ENCODE peak calls at places on chromosomes 5 and 9, in nine cellular contexts. C, V, K, W, N, Q, S, X and I are unnamed samples.

GRCh38 chr9:98191210-98191609 is 1.2 kb downstream of the CORO2A start:
- DNase-seq in C (no peak), V (no peak), K (no peak), W (no peak), N (no peak), Q (no peak), S (no peak), X (no peak), I (no peak)

GRCh38 chr9:129383415-129384088 is 205.5 kb upstream of the IER5L start:
- DNase-seq in C (no peak), V (no peak), K (peak), W (peak), N (peak), Q (peak), S (peak), X (peak), I (peak)

GRCh38 chr5:32223972-32224608 is 50.0 kb upstream of the GOLPH3 start:
- DNase-seq in C (no peak), V (peak), K (peak), W (no peak), N (peak), Q (peak), S (no peak), X (peak), I (peak)

GRCh38 chr5:124869481-124870033 is 123.1 kb upstream of the ZNF608 start:
- DNase-seq in C (peak), V (no peak), K (no peak), W (no peak), N (no peak), Q (no peak), S (no peak), X (no peak), I (no peak)

GRCh38 chr9:136419092-136419420 is 8.6 kb downstream of the PMPCA start:
- DNase-seq in C (no peak), V (no peak), K (no peak), W (no peak), N (no peak), Q (no peak), S (no peak), X (no peak), I (no peak)

GRCh38 chr9:137217276-137218211 is 4.5 kb downstream of the RNF208 start:
- DNase-seq in C (no peak), V (peak), K (peak), W (no peak), N (peak), Q (peak), S (no peak), X (peak), I (peak)

GRCh38 chr9:129887210-129888084 is 52.2 kb downstream of the USP20 start:
- DNase-seq in C (no peak), V (no peak), K (no peak), W (peak), N (no peak), Q (peak), S (peak), X (no peak), I (no peak)

GRCh38 chr9:27261517-27262211 is 35.3 kb downstream of the EQTN start:
- DNase-seq in C (no peak), V (no peak), K (no peak), W (no peak), N (peak), Q (peak), S (no peak), X (no peak), I (no peak)

GRCh38 chr5:76500633-76501393 is 97.7 kb downstream of the IQGAP2 start:
- DNase-seq in C (no peak), V (no peak), K (no peak), W (no peak), N (no peak), Q (no peak), S (no peak), X (no peak), I (no peak)

GRCh38 chr5:80408976-80409926 is 1.4 kb downstream of the ZFYVE16 start:
- DNase-seq in C (peak), V (no peak), K (peak), W (no peak), N (no peak), Q (peak), S (no peak), X (no peak), I (peak)

GRCh38 chr9:5938449-5938848 is 47.8 kb downstream of the MLANA start:
- DNase-seq in C (no peak), V (no peak), K (no peak), W (no peak), N (no peak), Q (no peak), S (no peak), X (no peak), I (no peak)

GRCh38 chr5:79956173-79956670 is 34.8 kb downstream of the MTX3 start:
- DNase-seq in C (no peak), V (peak), K (no peak), W (no peak), N (peak), Q (peak), S (no peak), X (no peak), I (no peak)

GRCh38 chr5:67182406-67182805 is 14.2 kb downstream of the CD180 start:
- DNase-seq in C (no peak), V (no peak), K (peak), W (no peak), N (no peak), Q (peak), S (no peak), X (peak), I (peak)

GRCh38 chr9:138022756-138023393 is 145.3 kb downstream of the CACNA1B start:
- DNase-seq in C (no peak), V (no peak), K (peak), W (no peak), N (no peak), Q (no peak), S (no peak), X (peak), I (peak)

GRCh38 chr9:115022760-115023434 is 92.5 kb upstream of the TNFSF8 start:
- DNase-seq in C (no peak), V (no peak), K (no peak), W (no peak), N (peak), Q (peak), S (no peak), X (no peak), I (no peak)

GRCh38 chr9:134601764-134602163 is 39.8 kb upstream of the COL5A1 start:
- DNase-seq in C (no peak), V (no peak), K (no peak), W (no peak), N (no peak), Q (peak), S (no peak), X (no peak), I (no peak)

GRCh38 chr9:108080285-108080684 is 590.7 kb upstream of the KLF4 start:
- DNase-seq in C (no peak), V (no peak), K (no peak), W (no peak), N (no peak), Q (no peak), S (no peak), X (no peak), I (no peak)

GRCh38 chr5:78137290-78137689 is 157.2 kb downstream of the AP3B1 start:
- DNase-seq in C (no peak), V (no peak), K (no peak), W (no peak), N (no peak), Q (no peak), S (no peak), X (no peak), I (no peak)

GRCh38 chr9:111966851-111967250 is 70.2 kb downstream of the UGCG start:
- DNase-seq in C (no peak), V (no peak), K (no peak), W (no peak), N (no peak), Q (peak), S (no peak), X (peak), I (no peak)

GRCh38 chr5:18720002-18720401 is 1085.7 kb downstream of the TAF11L14 start:
- DNase-seq in C (no peak), V (no peak), K (no peak), W (no peak), N (no peak), Q (no peak), S (no peak), X (no peak), I (no peak)

GRCh38 chr5:14452685-14453084 is 128.9 kb upstream of the OTULINL start:
- DNase-seq in C (no peak), V (no peak), K (no peak), W (no peak), N (no peak), Q (peak), S (no peak), X (no peak), I (no peak)

GRCh38 chr9:69104830-69105527 is 69.1 kb upstream of the TJP2 start:
- DNase-seq in C (no peak), V (peak), K (peak), W (no peak), N (peak), Q (no peak), S (peak), X (peak), I (no peak)

GRCh38 chr5:73205309-73205708 is 32.3 kb downstream of the TMEM174 start:
- DNase-seq in C (no peak), V (no peak), K (no peak), W (no peak), N (no peak), Q (no peak), S (no peak), X (no peak), I (no peak)

GRCh38 chr9:4258321-4259093 is 41.4 kb downstream of the GLIS3 start:
- DNase-seq in C (no peak), V (no peak), K (no peak), W (no peak), N (peak), Q (peak), S (no peak), X (no peak), I (no peak)

GRCh38 chr9:128098017-128098935 is 29.3 kb downstream of the PTGES2 start:
- DNase-seq in C (peak), V (peak), K (peak), W (no peak), N (peak), Q (peak), S (no peak), X (peak), I (peak)

GRCh38 chr9:86281577-86282076 is 711 bp downstream of the ISCA1 start:
- DNase-seq in C (no peak), V (no peak), K (peak), W (no peak), N (peak), Q (peak), S (no peak), X (peak), I (peak)

GRCh38 chr5:173314166-173314952 is 13.9 kb downstream of the STC2 start:
- DNase-seq in C (no peak), V (no peak), K (no peak), W (no peak), N (no peak), Q (peak), S (no peak), X (no peak), I (no peak)

GRCh38 chr5:6937675-6938074 is 224.4 kb downstream of the TENT4A start:
- DNase-seq in C (no peak), V (no peak), K (no peak), W (no peak), N (no peak), Q (no peak), S (no peak), X (no peak), I (no peak)

GRCh38 chr5:79255786-79256557 is 20.0 kb downstream of the JMY start:
- DNase-seq in C (peak), V (peak), K (peak), W (no peak), N (peak), Q (peak), S (no peak), X (peak), I (peak)

DNA sequence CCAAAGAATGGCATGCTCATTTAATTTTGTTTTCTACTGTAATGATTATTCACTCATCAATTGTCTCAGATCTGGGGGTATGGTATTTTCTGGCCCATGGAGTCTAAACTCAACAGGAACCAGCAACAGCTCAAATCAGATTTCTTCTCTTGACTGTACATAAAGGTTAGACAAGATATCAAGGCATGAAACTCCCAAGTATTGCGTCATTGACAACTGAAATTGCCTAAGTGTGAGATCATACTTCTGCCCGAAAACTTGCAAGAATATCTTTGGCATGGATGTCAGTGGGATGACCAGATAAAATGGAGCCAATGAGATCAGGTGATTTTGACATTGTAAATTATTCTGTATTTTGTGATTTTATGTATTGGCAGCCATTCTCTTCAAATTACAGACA is 141.7 kb upstream of the STK32A start:
- DNase-seq in C (no peak), V (no peak), K (no peak), W (no peak), N (no peak), Q (peak), S (no peak), X (peak), I (no peak)
- TF ChIP-seq EZH2phosphoT487 in C (no peak), V (no peak), K (no peak), W (no peak), N (no peak), Q (no peak), S (no peak), X (no peak), I (no peak)

DNA sequence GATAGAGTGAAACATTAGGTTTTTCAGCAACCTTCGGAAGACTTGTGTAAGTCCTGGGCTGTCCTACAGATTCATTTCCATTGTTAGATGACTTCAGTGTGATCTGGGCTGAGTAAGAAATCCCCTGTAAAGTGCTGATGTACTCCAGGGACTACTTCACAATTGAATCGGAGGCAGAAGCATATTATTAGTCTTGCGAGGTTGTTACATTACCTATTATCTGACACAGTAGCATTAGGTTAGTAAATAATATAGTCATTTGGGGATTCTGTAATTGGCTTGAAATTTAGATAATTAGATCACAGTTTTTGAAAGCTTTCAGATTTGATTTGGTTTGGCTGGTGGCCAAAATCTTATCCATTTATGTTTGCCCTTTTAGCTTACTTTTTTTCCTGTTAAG is 62.4 kb downstream of the DMRT1 start:
- DNase-seq in C (no peak), V (no peak), K (no peak), W (no peak), N (no peak), Q (no peak), S (no peak), X (no peak), I (no peak)
- TF ChIP-seq EZH2phosphoT487 in C (no peak), V (no peak), K (no peak), W (no peak), N (no peak), Q (no peak), S (no peak), X (no peak), I (no peak)

DNA sequence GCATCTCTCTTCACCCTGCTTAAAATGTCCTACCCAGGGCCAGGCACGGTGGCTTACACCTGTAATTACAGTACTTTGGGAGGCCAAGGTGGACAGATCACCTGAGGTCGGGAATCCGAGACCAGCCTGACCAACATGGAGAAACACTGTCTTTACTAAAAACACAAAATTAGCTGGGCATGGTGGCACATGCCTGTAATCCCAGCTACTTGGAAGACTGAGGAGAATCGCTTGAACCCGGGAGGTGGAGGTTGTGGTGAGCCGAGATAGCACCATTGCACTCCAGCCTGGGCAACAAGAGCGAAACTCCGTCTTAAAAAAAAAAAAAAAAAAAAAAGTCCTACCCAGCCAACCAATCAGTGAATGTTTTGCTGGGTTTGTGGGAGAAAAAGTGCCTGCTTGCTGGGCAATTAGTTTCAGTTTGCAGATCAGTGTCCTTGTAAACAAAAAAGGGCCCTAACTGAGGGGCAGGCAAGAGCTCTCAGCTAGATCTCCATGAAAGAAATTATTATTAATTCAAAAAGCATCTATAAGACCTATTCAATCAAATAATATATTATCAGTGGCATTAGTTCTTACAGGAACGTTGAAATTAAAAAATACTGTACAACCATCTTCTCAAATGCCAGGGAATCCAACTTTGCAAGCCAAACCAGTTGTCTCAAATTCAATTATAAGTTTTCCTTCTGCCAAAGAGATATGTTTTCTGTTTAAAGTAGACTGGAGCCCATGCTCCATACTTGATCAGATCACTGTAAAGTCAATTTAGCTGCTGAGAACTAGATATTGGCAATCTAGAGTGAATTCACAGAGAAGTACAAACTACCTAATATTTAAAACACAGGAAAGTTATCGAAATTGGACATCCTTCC is 3.9 kb downstream of the MEGF9 start:
- DNase-seq in C (peak), V (peak), K (peak), W (peak), N (peak), Q (peak), S (peak), X (no peak), I (peak)
- TF ChIP-seq EZH2phosphoT487 in C (no peak), V (no peak), K (no peak), W (no peak), N (no peak), Q (no peak), S (no peak), X (no peak), I (no peak)

GRCh38 chr9:9752722-9753121 is 860.1 kb downstream of the PTPRD start:
- DNase-seq in C (no peak), V (no peak), K (no peak), W (no peak), N (no peak), Q (no peak), S (no peak), X (peak), I (no peak)

GRCh38 chr9:9751996-9752395 is 860.8 kb downstream of the PTPRD start:
- DNase-seq in C (no peak), V (no peak), K (no peak), W (no peak), N (no peak), Q (no peak), S (no peak), X (no peak), I (no peak)

GRCh38 chr9:9753266-9753665 is 859.5 kb downstream of the PTPRD start:
- DNase-seq in C (no peak), V (no peak), K (no peak), W (no peak), N (no peak), Q (no peak), S (no peak), X (no peak), I (no peak)

GRCh38 chr9:9750719-9751118 is 862.1 kb downstream of the PTPRD start:
- DNase-seq in C (no peak), V (no peak), K (no peak), W (no peak), N (no peak), Q (no peak), S (no peak), X (no peak), I (no peak)

GRCh38 chr9:9754186-9754585 is 858.6 kb downstream of the PTPRD start:
- DNase-seq in C (no peak), V (no peak), K (no peak), W (no peak), N (peak), Q (no peak), S (no peak), X (peak), I (no peak)
- TF ChIP-seq EZH2phosphoT487 in C (no peak), V (no peak), K (no peak), W (no peak), N (no peak), Q (no peak), S (no peak), X (no peak), I (no peak)

GRCh38 chr5:28328691-28329090 is 1290.3 kb upstream of the CDH9 start:
- DNase-seq in C (no peak), V (no peak), K (no peak), W (no peak), N (no peak), Q (no peak), S (no peak), X (no peak), I (no peak)
- TF ChIP-seq EZH2phosphoT487 in C (no peak), V (no peak), K (no peak), W (no peak), N (no peak), Q (no peak), S (no peak), X (no peak), I (no peak)

DNA sequence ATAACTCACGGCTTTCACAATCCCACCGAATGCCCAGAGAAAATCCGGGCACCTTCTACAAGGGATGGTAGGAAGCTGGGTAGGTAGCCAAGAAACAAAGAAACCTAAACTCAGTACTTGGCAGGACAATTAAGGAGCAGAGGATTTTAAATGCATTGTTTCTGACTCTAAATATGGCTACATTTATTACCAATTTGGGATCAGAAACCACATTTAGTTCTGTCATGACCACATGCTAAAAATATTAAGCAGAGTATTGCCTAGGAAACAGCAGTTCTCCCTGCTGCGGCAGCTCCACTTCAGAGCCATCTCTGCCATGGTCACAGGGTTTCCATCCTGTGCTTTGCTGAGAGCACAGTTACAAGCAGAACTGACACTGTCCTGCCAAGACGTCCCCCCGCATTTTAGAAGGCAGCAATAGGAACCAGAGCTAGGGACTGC is 57.5 kb downstream of the SIL1 start:
- DNase-seq in C (no peak), V (no peak), K (no peak), W (no peak), N (no peak), Q (peak), S (peak), X (no peak), I (no peak)
- TF ChIP-seq EZH2phosphoT487 in C (no peak), V (no peak), K (no peak), W (no peak), N (no peak), Q (no peak), S (no peak), X (no peak), I (no peak)

GRCh38 chr5:60163762-60164161 is 270.2 kb upstream of the PDE4D start:
- DNase-seq in C (no peak), V (no peak), K (no peak), W (no peak), N (no peak), Q (peak), S (no peak), X (no peak), I (no peak)

GRCh38 chr5:60161340-60161934 is 267.9 kb upstream of the PDE4D start:
- DNase-seq in C (peak), V (peak), K (peak), W (peak), N (peak), Q (peak), S (peak), X (peak), I (peak)
- TF ChIP-seq EZH2phosphoT487 in C (no peak), V (no peak), K (no peak), W (no peak), N (no peak), Q (no peak), S (no peak), X (no peak), I (no peak)

GRCh38 chr5:1504244-1504595 is 19.5 kb downstream of the LPCAT1 start:
- DNase-seq in C (no peak), V (no peak), K (no peak), W (no peak), N (no peak), Q (no peak), S (no peak), X (no peak), I (no peak)

GRCh38 chr5:1504617-1505016 is 19.1 kb downstream of the LPCAT1 start:
- DNase-seq in C (no peak), V (no peak), K (no peak), W (no peak), N (no peak), Q (no peak), S (no peak), X (no peak), I (no peak)

GRCh38 chr5:1507016-1507375 is 16.8 kb downstream of the LPCAT1 start:
- DNase-seq in C (no peak), V (no peak), K (no peak), W (no peak), N (no peak), Q (no peak), S (no peak), X (no peak), I (no peak)

GRCh38 chr5:1506242-1507015 is 17.3 kb downstream of the LPCAT1 start:
- DNase-seq in C (no peak), V (no peak), K (no peak), W (no peak), N (no peak), Q (no peak), S (no peak), X (no peak), I (no peak)

GRCh38 chr5:1505506-1506241 is 18.1 kb downstream of the LPCAT1 start:
- DNase-seq in C (no peak), V (no peak), K (peak), W (no peak), N (no peak), Q (no peak), S (no peak), X (no peak), I (peak)
- TF ChIP-seq EZH2phosphoT487 in C (no peak), V (no peak), K (no peak), W (no peak), N (no peak), Q (no peak), S (no peak), X (no peak), I (no peak)